ENCODE peak calls at places on chromosomes 16 and 17, in ten cellular contexts. A is erythroblast; I is CD8-positive, alpha-beta T cell; Y is H54; V is BE2C; P is stimulated activated CD8-positive, alpha-beta memory T cell treated with anti-CD3 and anti-CD28 coated beads, Interleukin-2, amount 100 ng/mL, for 48 hours; G is retina; R is endodermal cell; Z is activated CD4-positive, alpha-beta T cell treated with anti-CD3 and anti-CD28 coated beads for 24 hours; W is HEK293T. H is an unnamed sample.

GRCh38 chr16:51321251-51321650 is 170.2 kb upstream of the SALL1 start:
- DNase-seq in A (no peak), I (no peak), Y (no peak), V (no peak), P (no peak), G (no peak), R (no peak), Z (no peak), W (no peak), H (no peak)

GRCh38 chr16:81277681-81278080 is 37.1 kb upstream of the GAN start:
- DNase-seq in A (no peak), I (no peak), Y (no peak), V (no peak), P (no peak), G (no peak), R (no peak), Z (no peak), W (no peak), H (no peak)

GRCh38 chr16:84043486-84044107 is 1.0 kb upstream of the SLC38A8 start:
- DNase-seq in A (peak; percentile 35), I (no peak), Y (no peak), V (no peak), P (no peak), G (peak; percentile 48), R (peak; percentile 87), Z (no peak), W (no peak), H (no peak)

GRCh38 chr17:42632949-42633444 is 23.5 kb downstream of the TUBG1 start:
- DNase-seq in A (peak; percentile 70), I (no peak), Y (no peak), V (no peak), P (no peak), G (no peak), R (no peak), Z (no peak), W (no peak), H (no peak)

GRCh38 chr16:84749815-84750214 is 50.0 kb downstream of the USP10 start:
- DNase-seq in A (no peak), I (no peak), Y (no peak), V (no peak), P (no peak), G (no peak), R (no peak), Z (no peak), W (no peak), H (no peak)

GRCh38 chr17:82604532-82604931 is 43.7 kb downstream of the WDR45B start:
- DNase-seq in A (no peak), I (no peak), Y (no peak), V (no peak), P (no peak), G (no peak), R (no peak), Z (no peak), W (no peak), H (no peak)

GRCh38 chr17:4184811-4185210 is 41.8 kb downstream of the CYB5D2 start:
- DNase-seq in A (no peak), I (no peak), Y (no peak), V (no peak), P (no peak), G (no peak), R (no peak), Z (no peak), W (no peak), H (no peak)

GRCh38 chr16:50311891-50312501 is 45.6 kb downstream of the ADCY7 start:
- DNase-seq in A (no peak), I (peak; percentile 8), Y (no peak), V (no peak), P (no peak), G (no peak), R (peak; percentile 50), Z (no peak), W (no peak), H (peak; percentile 32)

GRCh38 chr16:4101421-4102275 is 14.6 kb downstream of the ADCY9 start:
- DNase-seq in A (no peak), I (no peak), Y (no peak), V (no peak), P (no peak), G (no peak), R (no peak), Z (no peak), W (no peak), H (no peak)

GRCh38 chr16:69535123-69536050 is 30.4 kb upstream of the NFAT5 start:
- DNase-seq in A (no peak), I (no peak), Y (peak; percentile 18), V (no peak), P (no peak), G (no peak), R (peak; percentile 56), Z (no peak), W (no peak), H (peak; percentile 38)

GRCh38 chr16:795580-796229 is 4.8 kb downstream of the GNG13 start:
- DNase-seq in A (no peak), I (no peak), Y (no peak), V (no peak), P (no peak), G (no peak), R (no peak), Z (no peak), W (no peak), H (no peak)

GRCh38 chr17:66625321-66625767 is 209.6 kb upstream of the CACNG5 start:
- DNase-seq in A (peak; percentile 5), I (no peak), Y (peak; percentile 36), V (no peak), P (no peak), G (no peak), R (no peak), Z (no peak), W (peak; percentile 46), H (peak; percentile 55)

GRCh38 chr16:4846503-4846900 is 586 bp downstream of the GLYR1 start:
- DNase-seq in A (peak; percentile 83), I (peak; percentile 23), Y (peak; percentile 34), V (peak; percentile 76), P (peak; percentile 7), G (no peak), R (peak; percentile 76), Z (no peak), W (peak; percentile 47), H (peak; percentile 69)

GRCh38 chr16:15482068-15482747 is 47.8 kb downstream of the BMERB1 start:
- DNase-seq in A (peak; percentile 20), I (no peak), Y (peak; percentile 82), V (peak; percentile 48), P (peak; percentile 15), G (no peak), R (peak; percentile 90), Z (no peak), W (peak; percentile 51), H (peak; percentile 71)

GRCh38 chr16:84725481-84726078 is 25.8 kb downstream of the USP10 start:
- DNase-seq in A (no peak), I (no peak), Y (no peak), V (no peak), P (no peak), G (no peak), R (peak; percentile 82), Z (no peak), W (no peak), H (no peak)

GRCh38 chr17:1047177-1047885 is 50.4 kb downstream of the TIMM22 start:
- DNase-seq in A (no peak), I (no peak), Y (no peak), V (no peak), P (no peak), G (peak; percentile 53), R (peak; percentile 59), Z (no peak), W (no peak), H (no peak)

GRCh38 chr17:68456529-68457167 is 648 bp downstream of the WIPI1 start:
- DNase-seq in A (peak; percentile 58), I (no peak), Y (peak; percentile 82), V (peak; percentile 62), P (no peak), G (peak; percentile 73), R (peak; percentile 95), Z (no peak), W (peak; percentile 47), H (peak; percentile 86)

GRCh38 chr17:8142158-8142886 is 9.9 kb downstream of the PER1 start:
- DNase-seq in A (no peak), I (no peak), Y (no peak), V (no peak), P (no peak), G (no peak), R (peak; percentile 49), Z (no peak), W (no peak), H (no peak)

GRCh38 chr17:76408037-76408849 is 23.8 kb downstream of the SPHK1 start:
- DNase-seq in A (peak; percentile 82), I (peak; percentile 75), Y (no peak), V (peak; percentile 75), P (peak; percentile 45), G (no peak), R (peak; percentile 94), Z (peak; percentile 44), W (peak; percentile 67), H (peak; percentile 62)

GRCh38 chr16:70696952-70697600 is 11.2 kb upstream of the MTSS2 start:
- DNase-seq in A (peak; percentile 49), I (peak; percentile 27), Y (no peak), V (no peak), P (no peak), G (peak; percentile 33), R (peak; percentile 67), Z (no peak), W (no peak), H (no peak)

GRCh38 chr17:45138911-45139532 is 3.5 kb downstream of the ACBD4 start:
- DNase-seq in A (no peak), I (no peak), Y (no peak), V (no peak), P (no peak), G (no peak), R (peak; percentile 81), Z (no peak), W (no peak), H (no peak)

GRCh38 chr16:85970712-85971220 is 71.8 kb downstream of the IRF8 start:
- DNase-seq in A (no peak), I (no peak), Y (no peak), V (no peak), P (no peak), G (no peak), R (no peak), Z (no peak), W (no peak), H (no peak)

GRCh38 chr17:66240630-66241029 is 11.4 kb upstream of the APOH start:
- DNase-seq in A (no peak), I (no peak), Y (peak; percentile 32), V (no peak), P (no peak), G (no peak), R (no peak), Z (no peak), W (no peak), H (no peak)

GRCh38 chr17:57649731-57650484 is 95.2 kb downstream of the CCDC182 start:
- DNase-seq in A (no peak), I (no peak), Y (peak; percentile 90), V (no peak), P (no peak), G (no peak), R (peak; percentile 89), Z (no peak), W (no peak), H (no peak)

GRCh38 chr16:17149904-17150483 is 320.8 kb downstream of the XYLT1 start:
- DNase-seq in A (no peak), I (no peak), Y (no peak), V (no peak), P (no peak), G (no peak), R (no peak), Z (no peak), W (no peak), H (no peak)

GRCh38 chr17:5516060-5516792 is 29.9 kb downstream of the MIS12 start:
- DNase-seq in A (no peak), I (no peak), Y (peak; percentile 84), V (no peak), P (no peak), G (no peak), R (peak; percentile 53), Z (no peak), W (no peak), H (peak; percentile 96)

GRCh38 chr16:57589374-57589773 is 39.1 kb upstream of the ADGRG1 start:
- DNase-seq in A (no peak), I (no peak), Y (no peak), V (no peak), P (no peak), G (no peak), R (no peak), Z (no peak), W (no peak), H (peak; percentile 6)

GRCh38 chr16:85888405-85889331 is 10.3 kb upstream of the IRF8 start:
- DNase-seq in A (no peak), I (no peak), Y (peak; percentile 72), V (no peak), P (no peak), G (no peak), R (no peak), Z (peak; percentile 22), W (no peak), H (peak; percentile 49)

H was measured in SJSA1.